ENCODE peak calls at places on chromosomes 5 and 9, in five cellular contexts. Q is suprapubic skin, W is IMR-90, L is cardiac muscle cell, H is AG10803. X is an unnamed sample.

GRCh38 chr9:110928604-110929003 is 109.7 kb downstream of the LPAR1 start:
- DNase-seq in L (no peak), W (peak; percentile 61), H (peak; percentile 25), Q (no peak), X (no peak)

GRCh38 chr9:114300846-114301797 is 21.8 kb upstream of the ORM1 start:
- DNase-seq in W (no peak), Q (peak; percentile 47), H (no peak), L (no peak), X (no peak)

GRCh38 chr9:34684145-34684544 is 6.9 kb downstream of the CCL19 start:
- DNase-seq in Q (no peak), H (no peak), L (no peak), W (no peak), X (no peak)

GRCh38 chr9:96256800-96257199 is 45.2 kb downstream of the HSD17B3 start:
- DNase-seq in Q (no peak), H (no peak), L (no peak), W (peak; percentile 11), X (no peak)

GRCh38 chr5:87410941-87411340 is 1.8 kb downstream of the CCNH start:
- DNase-seq in Q (no peak), W (peak; percentile 80), L (no peak), H (peak; percentile 96), X (no peak)

GRCh38 chr5:20000416-20000815 is 12.4 kb upstream of the CDH18 start:
- DNase-seq in Q (no peak), W (no peak), L (no peak), H (no peak), X (no peak)

GRCh38 chr5:73565969-73566547 is 515 bp downstream of the UTP15 start:
- DNase-seq in Q (no peak), L (no peak), W (no peak), H (no peak), X (no peak)

GRCh38 chr9:137648396-137648795 is 29.6 kb downstream of the EHMT1 start:
- DNase-seq in W (no peak), H (peak; percentile 65), L (no peak), Q (no peak), X (no peak)

GRCh38 chr9:135919318-135919717 is 12.0 kb upstream of the CAMSAP1 start:
- DNase-seq in H (no peak), W (no peak), L (no peak), Q (peak; percentile 29), X (no peak)

GRCh38 chr5:400282-401215 is 42.4 kb upstream of the EXOC3 start:
- DNase-seq in H (peak; percentile 99), Q (peak; percentile 66), W (peak; percentile 82), L (no peak), X (no peak)

GRCh38 chr5:146341854-146342253 is 3.2 kb downstream of the POU4F3 start:
- DNase-seq in Q (no peak), H (no peak), L (no peak), W (no peak), X (no peak)
- TF ChIP-seq CTCF in Q (no peak), H (no peak), L (no peak), W (no peak), X (no peak)

GRCh38 chr5:124411089-124411488 is 335.4 kb downstream of the ZNF608 start:
- DNase-seq in W (peak; percentile 44), Q (no peak), H (no peak), L (no peak), X (no peak)
- TF ChIP-seq CTCF in W (peak; percentile 25), Q (no peak), H (no peak), L (no peak), X (no peak)

GRCh38 chr9:107350443-107350842 is 67.4 kb downstream of the RAD23B start:
- DNase-seq in L (peak; percentile 19), Q (no peak), W (no peak), H (no peak), X (no peak)
- TF ChIP-seq CTCF in L (no peak), Q (no peak), W (no peak), H (no peak), X (no peak)

GRCh38 chr9:105901514-105902109 is 207.3 kb downstream of the TMEM38B start:
- DNase-seq in Q (no peak), H (peak; percentile 17), W (peak; percentile 3), L (peak; percentile 82), X (no peak)
- TF ChIP-seq CTCF in Q (peak; percentile 50), H (peak; percentile 48), W (peak; percentile 20), L (peak; percentile 61), X (no peak)

DNA sequence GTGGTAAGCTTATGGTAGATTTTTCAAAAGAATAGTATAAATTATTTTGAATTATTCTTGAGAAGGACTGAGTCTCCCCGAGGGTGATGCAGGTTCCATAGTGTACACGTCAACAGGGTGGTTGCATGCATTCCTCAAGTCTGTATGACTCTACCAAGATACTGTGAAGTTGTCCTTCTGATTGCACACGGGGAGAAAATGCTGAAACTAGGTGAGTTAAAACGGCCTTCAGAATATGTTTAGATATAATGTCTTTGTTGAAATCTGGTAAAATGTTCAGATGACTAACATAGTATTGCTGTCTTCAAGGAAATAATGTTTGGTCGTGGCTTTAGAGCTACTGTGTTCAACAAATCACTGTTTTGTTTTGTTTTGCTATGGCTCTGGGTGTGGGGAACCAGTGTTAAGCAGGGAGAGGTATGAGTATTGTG is 22.4 kb upstream of the TNFAIP8 start:
- DNase-seq in L (no peak), W (peak; percentile 21), Q (no peak), H (no peak), X (no peak)
- TF ChIP-seq CTCF in L (no peak), W (no peak), Q (no peak), H (no peak), X (no peak)

DNA sequence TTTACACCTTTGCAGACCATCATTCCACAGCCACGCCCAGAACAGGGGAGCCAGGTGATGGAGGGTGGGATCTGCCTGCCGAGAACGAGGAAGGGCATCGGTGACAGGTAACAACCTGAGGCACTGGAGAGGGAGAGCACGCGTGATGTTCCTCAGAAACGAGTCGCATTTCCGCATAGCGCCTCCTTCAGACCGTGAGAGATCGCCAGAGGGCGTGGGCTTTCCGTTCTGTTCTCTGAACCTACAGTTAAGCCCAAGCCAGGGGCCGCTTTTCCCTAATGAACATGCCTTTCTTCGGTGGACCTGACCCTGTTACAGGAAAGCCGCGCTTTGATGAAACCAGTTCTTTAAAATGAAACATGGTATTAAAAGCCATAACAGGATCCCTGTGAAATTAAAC is 17.1 kb upstream of the ADAMTS2 start:
- DNase-seq in Q (no peak), H (no peak), L (no peak), W (no peak), X (no peak)
- TF ChIP-seq CTCF in Q (no peak), H (no peak), L (no peak), W (no peak), X (no peak)